ENCODE peak calls at places on chromosomes 3 and 15, in eight cellular contexts. F is HL-60; P is gastrocnemius medialis; K is CD8-positive, alpha-beta T cell; H is GM23338; G is Panc1; R is tibial nerve; M is AG04449. Q is an unnamed sample.

GRCh38 chr15:68492855-68493254 is 60.9 kb upstream of the ITGA11 start:
- DNase-seq in F (no peak), P (peak), K (no peak), H (no peak), G (no peak), R (peak), M (no peak), Q (no peak)

GRCh38 chr3:9327578-9327977 is 35.3 kb upstream of the THUMPD3 start:
- DNase-seq in F (no peak), P (no peak), K (no peak), H (no peak), G (no peak), R (no peak), M (no peak), Q (no peak)

GRCh38 chr3:136651585-136651984 is 100.6 kb downstream of the STAG1 start:
- DNase-seq in F (no peak), P (no peak), K (no peak), H (no peak), G (no peak), R (no peak), M (no peak), Q (no peak)

GRCh38 chr3:188542196-188542595 is 388.2 kb downstream of the LPP start:
- DNase-seq in F (no peak), P (no peak), K (no peak), H (no peak), G (no peak), R (no peak), M (no peak), Q (no peak)

GRCh38 chr3:150242220-150242938 is 165.7 kb upstream of the TSC22D2 start:
- DNase-seq in F (no peak), P (no peak), K (no peak), H (peak), G (no peak), R (no peak), M (peak), Q (no peak)

GRCh38 chr3:136955813-136956212 is 2.0 kb upstream of the IL20RB start:
- DNase-seq in F (no peak), P (no peak), K (no peak), H (no peak), G (peak), R (no peak), M (peak), Q (no peak)

GRCh38 chr3:149572796-149573414 is 84.9 kb downstream of the WWTR1 start:
- DNase-seq in F (no peak), P (no peak), K (no peak), H (no peak), G (no peak), R (no peak), M (no peak), Q (no peak)

GRCh38 chr3:47163023-47163989 is 607 bp downstream of the SETD2 start:
- DNase-seq in F (peak), P (peak), K (peak), H (peak), G (no peak), R (peak), M (no peak), Q (no peak)

GRCh38 chr3:126149960-126150515 is 30.3 kb downstream of the ALDH1L1 start:
- DNase-seq in F (no peak), P (no peak), K (no peak), H (no peak), G (no peak), R (no peak), M (no peak), Q (no peak)

GRCh38 chr3:89434621-89435380 is 327.4 kb downstream of the EPHA3 start:
- DNase-seq in F (no peak), P (no peak), K (no peak), H (no peak), G (no peak), R (no peak), M (no peak), Q (no peak)

GRCh38 chr15:65354835-65355172 is 23.0 kb downstream of the IGDCC3 start:
- DNase-seq in F (no peak), P (no peak), K (no peak), H (no peak), G (no peak), R (no peak), M (no peak), Q (no peak)

GRCh38 chr3:87349833-87350232 is 73.4 kb upstream of the POU1F1 start:
- DNase-seq in F (no peak), P (no peak), K (no peak), H (no peak), G (no peak), R (no peak), M (no peak), Q (no peak)

GRCh38 chr15:52527898-52528464 is 699 bp downstream of the MYO5A start:
- DNase-seq in F (peak), P (no peak), K (peak), H (peak), G (no peak), R (peak), M (no peak), Q (no peak)

GRCh38 chr15:35665855-35666536 is 120.0 kb upstream of the DPH6 start:
- DNase-seq in F (no peak), P (no peak), K (no peak), H (no peak), G (no peak), R (peak), M (no peak), Q (no peak)

GRCh38 chr3:89613241-89613640 is 505.8 kb downstream of the EPHA3 start:
- DNase-seq in F (no peak), P (no peak), K (no peak), H (peak), G (no peak), R (no peak), M (no peak), Q (no peak)

GRCh38 chr3:42790714-42791229 is 13.5 kb downstream of the HIGD1A start:
- DNase-seq in F (no peak), P (no peak), K (no peak), H (no peak), G (no peak), R (no peak), M (no peak), Q (no peak)

GRCh38 chr3:23254287-23254686 is 51.2 kb downstream of the UBE2E2 start:
- DNase-seq in F (no peak), P (no peak), K (no peak), H (no peak), G (no peak), R (no peak), M (no peak), Q (no peak)

GRCh38 chr3:138919304-138919703 is 27.6 kb downstream of the FOXL2 start:
- DNase-seq in F (no peak), P (no peak), K (no peak), H (no peak), G (no peak), R (no peak), M (no peak), Q (no peak)

GRCh38 chr15:31887246-31887645 is 143.1 kb upstream of the CHRNA7 start:
- DNase-seq in F (no peak), P (no peak), K (no peak), H (peak), G (no peak), R (no peak), M (no peak), Q (no peak)

GRCh38 chr3:44021646-44022594 is 219.8 kb upstream of the TOPAZ1 start:
- DNase-seq in F (no peak), P (no peak), K (no peak), H (peak), G (no peak), R (no peak), M (no peak), Q (no peak)

GRCh38 chr3:44024194-44024593 is 217.5 kb upstream of the TOPAZ1 start:
- DNase-seq in F (no peak), P (no peak), K (no peak), H (no peak), G (no peak), R (no peak), M (no peak), Q (no peak)

GRCh38 chr3:44020178-44020577 is 221.5 kb upstream of the TOPAZ1 start:
- DNase-seq in F (no peak), P (no peak), K (no peak), H (no peak), G (no peak), R (no peak), M (no peak), Q (no peak)

GRCh38 chr3:44016818-44017217 is 224.9 kb upstream of the TOPAZ1 start:
- DNase-seq in F (no peak), P (no peak), K (no peak), H (no peak), G (no peak), R (no peak), M (no peak), Q (no peak)

DNA sequence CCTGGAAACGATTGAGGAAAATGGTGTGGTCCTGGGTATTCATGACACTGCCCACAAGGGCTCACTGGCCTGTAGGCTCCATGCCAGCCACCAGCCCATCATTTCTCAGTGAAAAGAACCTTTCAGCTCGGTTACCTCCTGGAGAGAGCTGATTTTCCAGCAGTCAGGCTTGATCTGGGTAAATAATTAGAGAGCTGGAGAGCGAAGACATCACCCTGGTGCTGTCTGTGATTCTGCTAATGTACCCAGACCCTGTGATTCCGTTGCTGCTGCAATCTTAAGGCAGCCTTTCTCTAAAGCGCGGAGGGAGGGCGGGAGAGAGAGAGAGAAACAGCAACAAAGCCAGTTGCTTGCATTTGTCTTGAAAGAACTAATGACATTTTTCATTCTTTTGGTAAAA is 221.9 kb upstream of the TOPAZ1 start:
- DNase-seq in F (no peak), P (no peak), K (no peak), H (peak), G (no peak), R (no peak), M (no peak), Q (no peak)
- TF ChIP-seq CTCF in F (no peak), P (no peak), K (no peak), H (no peak), G (no peak), R (no peak), M (no peak), Q (no peak)

DNA sequence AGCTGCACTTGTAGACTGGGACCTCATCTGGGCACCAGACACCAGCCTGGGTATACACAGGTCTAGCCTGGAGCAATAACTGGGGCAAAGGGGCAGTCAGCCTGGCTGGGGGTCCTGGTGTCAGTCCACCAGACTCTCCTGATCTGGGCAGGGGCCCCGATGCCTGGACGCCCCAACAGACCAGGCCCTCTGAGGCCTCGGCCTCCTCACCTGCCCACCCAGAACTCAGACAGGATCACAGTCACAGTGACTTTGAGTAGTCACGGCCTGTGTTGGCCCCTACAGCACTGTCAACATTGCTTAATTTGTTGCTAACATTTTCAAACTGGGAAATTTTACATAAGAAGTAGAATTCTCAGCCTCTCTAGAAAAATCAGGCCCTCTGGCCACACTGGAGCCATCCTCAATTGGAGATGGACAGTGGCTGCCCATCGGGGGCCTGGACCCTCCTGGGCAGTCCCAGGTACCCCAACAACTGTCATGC is 5.8 kb downstream of the TWF2 start:
- DNase-seq in F (no peak), P (no peak), K (no peak), H (no peak), G (no peak), R (no peak), M (no peak), Q (no peak)
- H3K4me3 ChIP-seq in F (no peak), P (peak), K (no peak), H (no peak), G (no peak), R (no peak), M (no peak), Q (no peak)

GRCh38 chr15:40567111-40567510 is 2.0 kb upstream of the RPUSD2 start:
- DNase-seq in F (peak), P (no peak), K (no peak), H (peak), G (no peak), R (no peak), M (no peak), Q (no peak)
- TF ChIP-seq CTCF in F (peak), P (no peak), K (no peak), H (peak), G (peak), R (no peak), M (no peak), Q (peak)

GRCh38 chr3:112289011-112289410 is 5.0 kb downstream of the SLC9C1 start:
- DNase-seq in F (no peak), P (no peak), K (no peak), H (no peak), G (no peak), R (no peak), M (no peak), Q (no peak)

GRCh38 chr3:112297714-112298113 is 3.7 kb upstream of the SLC9C1 start:
- DNase-seq in F (no peak), P (no peak), K (no peak), H (no peak), G (no peak), R (no peak), M (no peak), Q (peak)

GRCh38 chr3:112298781-112299180 is 4.8 kb upstream of the SLC9C1 start:
- DNase-seq in F (no peak), P (no peak), K (no peak), H (no peak), G (no peak), R (no peak), M (no peak), Q (no peak)

GRCh38 chr3:112293368-112294321 is at the start of gene SLC9C1:
- DNase-seq in F (peak), P (no peak), K (no peak), H (peak), G (peak), R (peak), M (no peak), Q (peak)
- H3K4me3 ChIP-seq in F (peak), P (peak), K (peak), H (peak), G (peak), R (peak), M (peak), Q (peak)

DNA sequence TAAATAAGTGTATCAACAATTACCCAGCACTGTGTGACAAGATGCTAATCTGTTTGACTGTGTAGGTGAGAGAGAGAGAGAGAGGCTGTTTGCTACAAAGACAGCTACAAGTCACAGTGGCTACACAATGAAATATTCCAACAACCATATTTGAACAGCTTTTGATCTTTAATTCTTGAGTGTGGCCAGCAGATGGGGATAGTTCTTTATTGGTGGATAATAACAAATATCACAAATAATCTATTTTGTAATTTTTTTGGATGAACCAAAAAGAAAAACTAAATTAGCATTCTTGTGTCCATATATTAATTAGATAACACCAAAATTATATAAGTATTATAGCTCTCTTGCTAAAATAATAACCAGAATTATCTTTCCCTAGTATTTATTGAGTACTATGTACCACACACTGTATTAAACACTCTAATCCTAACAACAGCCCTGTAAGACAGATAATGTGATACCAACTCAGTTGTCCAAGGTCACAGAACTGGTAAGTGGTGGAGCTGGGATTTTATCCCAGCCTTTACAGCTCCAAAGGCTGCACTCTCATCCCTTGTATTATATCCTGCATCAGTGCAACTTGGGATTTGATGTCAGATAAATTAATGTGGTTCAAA is 61.9 kb upstream of the C3orf80 start:
- DNase-seq in F (no peak), P (no peak), K (no peak), H (no peak), G (peak), R (no peak), M (no peak), Q (no peak)
- TF ChIP-seq CTCF in F (no peak), P (no peak), K (no peak), H (peak), G (peak), R (peak), M (peak), Q (peak)

Q was measured in GM12864.